ENCODE peak calls at places on chromosomes 5 and 9, in six cellular contexts. K, F, N, Z, V and H are unnamed samples.

GRCh38 chr5:180755601-180756000 is 15.7 kb upstream of the OR2Y1 start:
- DNase-seq in F (no peak), Z (no peak), N (no peak), V (no peak), K (no peak), H (no peak)

GRCh38 chr5:129379406-129379805 is 80.7 kb upstream of the ADAMTS19 start:
- DNase-seq in F (no peak), V (no peak), Z (no peak), K (peak), N (no peak), H (peak)

GRCh38 chr5:31049933-31050704 is 143.4 kb upstream of the CDH6 start:
- DNase-seq in Z (peak), F (no peak), V (no peak), N (no peak), K (no peak), H (peak)

GRCh38 chr5:157520911-157521703 is 54.5 kb downstream of the ADAM19 start:
- DNase-seq in N (no peak), F (peak), K (no peak), Z (peak), V (no peak), H (no peak)

GRCh38 chr9:112112941-112113399 is 62.1 kb downstream of the SUSD1 start:
- DNase-seq in Z (peak), K (peak), N (no peak), V (no peak), F (no peak), H (no peak)

GRCh38 chr9:133708770-133709611 is 29.2 kb downstream of the SARDH start:
- DNase-seq in F (peak), V (no peak), Z (no peak), N (no peak), K (no peak), H (no peak)

GRCh38 chr9:91421987-91422765 is 1.5 kb downstream of the NFIL3 start:
- DNase-seq in F (peak), V (no peak), K (peak), N (no peak), Z (peak), H (peak)

GRCh38 chr5:55604611-55605067 is 69.9 kb upstream of the PLPP1 start:
- DNase-seq in K (no peak), N (no peak), F (no peak), V (no peak), Z (peak), H (peak)

GRCh38 chr5:546376-546908 is 22.2 kb upstream of the SLC9A3 start:
- DNase-seq in V (no peak), N (no peak), F (no peak), Z (no peak), K (peak), H (no peak)

GRCh38 chr5:104941030-104941645 is 1378.5 kb upstream of the NUDT12 start:
- DNase-seq in Z (no peak), N (no peak), K (no peak), V (no peak), F (no peak), H (no peak)

GRCh38 chr9:14389146-14389545 is 75.2 kb upstream of the NFIB start:
- DNase-seq in N (no peak), V (no peak), Z (no peak), F (no peak), K (no peak), H (no peak)

GRCh38 chr5:93477791-93478190 is 103.2 kb downstream of the NR2F1-AS1 start:
- DNase-seq in F (no peak), K (no peak), V (no peak), N (no peak), Z (no peak), H (no peak)

GRCh38 chr5:175460126-175460525 is 16.1 kb upstream of the DRD1 start:
- DNase-seq in Z (peak), V (no peak), F (no peak), K (peak), N (no peak), H (no peak)

GRCh38 chr5:107669543-107670027 is 1.2 kb downstream of the EFNA5 start:
- DNase-seq in F (peak), Z (peak), N (peak), K (peak), V (no peak), H (peak)

GRCh38 chr5:17001418-17001817 is 65.3 kb upstream of the MYO10 start:
- DNase-seq in Z (peak), K (peak), F (no peak), V (no peak), N (no peak), H (peak)

GRCh38 chr5:137575847-137576246 is 76.7 kb upstream of the SPOCK1 start:
- DNase-seq in Z (no peak), F (no peak), N (no peak), K (no peak), V (no peak), H (peak)

GRCh38 chr9:92496401-92496800 is 14.1 kb upstream of the ASPN start:
- DNase-seq in Z (no peak), N (no peak), K (no peak), F (no peak), V (no peak), H (peak)

GRCh38 chr5:170755679-170756456 is 27.7 kb upstream of the GABRP start:
- DNase-seq in Z (peak), N (peak), V (no peak), K (peak), F (peak), H (no peak)

GRCh38 chr5:142830241-142831018 is 60.3 kb downstream of the ARHGAP26 start:
- DNase-seq in V (no peak), F (no peak), Z (peak), K (no peak), N (no peak), H (peak)

GRCh38 chr5:56815657-56816545 is 552 bp downstream of the MAP3K1 start:
- DNase-seq in N (peak), V (no peak), K (peak), Z (peak), F (peak), H (no peak)

GRCh38 chr9:82419827-82420486 is 431.4 kb downstream of the SPATA31D1 start:
- DNase-seq in V (no peak), Z (no peak), K (peak), N (no peak), F (no peak), H (no peak)

GRCh38 chr5:10756539-10756938 is 4.5 kb downstream of the DAP start:
- DNase-seq in K (no peak), V (no peak), N (no peak), F (no peak), Z (no peak), H (peak)

GRCh38 chr5:141513021-141513626 is 24.2 kb downstream of the PCDHGC5 start:
- DNase-seq in Z (peak), K (no peak), N (no peak), F (peak), V (no peak), H (peak)

GRCh38 chr5:145975361-145976066 is 39.1 kb downstream of the SH3RF2 start:
- DNase-seq in N (no peak), F (no peak), Z (peak), V (no peak), K (peak), H (peak)

GRCh38 chr5:68404246-68404645 is 188.7 kb downstream of the PIK3R1 start:
- DNase-seq in N (no peak), F (no peak), Z (no peak), K (no peak), V (no peak), H (no peak)

GRCh38 chr9:85142461-85143401 is 473.2 kb downstream of the NTRK2 start:
- DNase-seq in V (no peak), K (no peak), F (peak), Z (no peak), N (peak), H (no peak)

GRCh38 chr9:103942652-103943051 is 151.5 kb upstream of the SMC2 start:
- DNase-seq in Z (no peak), V (no peak), N (no peak), K (peak), F (no peak), H (no peak)

GRCh38 chr5:170283296-170283695 is 14.3 kb downstream of the LCP2 start:
- DNase-seq in Z (no peak), K (no peak), V (no peak), N (no peak), F (no peak), H (no peak)

GRCh38 chr9:127734247-127734746 is 797 bp downstream of the TOR2A start:
- DNase-seq in Z (no peak), F (no peak), V (no peak), N (no peak), K (no peak), H (no peak)

GRCh38 chr9:26326473-26327044 is 566.0 kb downstream of the CAAP1 start:
- DNase-seq in F (no peak), N (no peak), K (peak), Z (peak), V (no peak), H (peak)

GRCh38 chr5:144206136-144206535 is 35.5 kb downstream of the KCTD16 start:
- DNase-seq in K (no peak), F (no peak), V (no peak), N (no peak), Z (no peak), H (no peak)

GRCh38 chr5:10793785-10794184 is 32.8 kb upstream of the DAP start:
- DNase-seq in Z (peak), V (no peak), N (no peak), K (no peak), F (no peak), H (peak)

GRCh38 chr9:109381011-109381729 is 60.3 kb upstream of the EPB41L4B start:
- DNase-seq in V (no peak), N (no peak), F (no peak), Z (peak), K (no peak), H (peak)

GRCh38 chr9:74951725-74952151 is 974 bp downstream of the C9orf40 start:
- DNase-seq in V (no peak), N (peak), F (peak), K (peak), Z (peak), H (peak)

GRCh38 chr5:152170350-152170749 is 234.7 kb downstream of the NMUR2 start:
- DNase-seq in V (no peak), N (no peak), F (no peak), K (no peak), Z (no peak), H (no peak)

GRCh38 chr5:148853868-148854267 is 27.5 kb downstream of the ADRB2 start:
- DNase-seq in N (no peak), V (no peak), K (peak), Z (no peak), F (no peak), H (no peak)
- H3K4me3 ChIP-seq in N (no peak), V (no peak), K (no peak), Z (no peak), F (no peak), H (no peak)

GRCh38 chr9:76423216-76424177 is 29.3 kb upstream of the RFK start:
- DNase-seq in Z (no peak), V (no peak), F (no peak), K (no peak), N (no peak), H (no peak)

GRCh38 chr9:76431601-76432000 is 27.4 kb upstream of the GCNT1 start:
- DNase-seq in F (no peak), Z (no peak), K (no peak), V (no peak), N (no peak), H (no peak)

GRCh38 chr9:76426807-76427419 is 32.1 kb upstream of the GCNT1 start:
- DNase-seq in F (no peak), V (no peak), N (no peak), Z (no peak), K (no peak), H (no peak)

GRCh38 chr9:76424491-76424890 is 30.3 kb upstream of the RFK start:
- DNase-seq in K (no peak), N (no peak), Z (no peak), V (no peak), F (no peak), H (no peak)

GRCh38 chr9:76425677-76426453 is 31.6 kb upstream of the RFK start:
- DNase-seq in N (no peak), F (no peak), K (no peak), V (no peak), Z (no peak), H (no peak)
- H3K4me3 ChIP-seq in N (no peak), F (no peak), K (no peak), V (no peak), Z (no peak), H (no peak)

GRCh38 chr9:129166962-129167557 is 11.0 kb downstream of the IER5L start:
- DNase-seq in Z (peak), N (peak), V (no peak), K (peak), F (peak), H (peak)
- H3K4me3 ChIP-seq in Z (peak), N (peak), V (peak), K (no peak), F (peak), H (no peak)

GRCh38 chr5:150436141-150436680 is 13.3 kb downstream of the RPS14 start:
- DNase-seq in K (peak), F (peak), V (no peak), Z (peak), N (peak), H (peak)
- H3K4me3 ChIP-seq in K (no peak), F (no peak), V (no peak), Z (no peak), N (no peak), H (no peak)